ENCODE peak calls at places on chromosome 5, in ten cellular contexts. H is activated naive CD4-positive, alpha-beta T cell treated with anti-CD3 and anti-CD28 coated beads, Interleukin-2, amount 10 ng/mL, durations not matched to agents 7 days and 5 days; G is ureter; D is NCI-H1092 treated with DMSO at 0.1 percent for 48 hours; P is foreskin fibroblast; Z is GM04504; F is ACHN; V is head of caudate nucleus; N is NCI-H2081 treated with DMSO at 0.1 percent for 48 hours; U is HS-5. C is an unnamed sample.

GRCh38 chr5:86983208-86983607 is 284.5 kb upstream of the RASA1 start:
- DNase-seq in H (no peak), G (no peak), D (no peak), P (no peak), Z (no peak), F (no peak), V (no peak), N (no peak), U (no peak), C (no peak)

GRCh38 chr5:31408814-31409213 is 123.1 kb downstream of the DROSHA start:
- DNase-seq in H (no peak), G (no peak), D (no peak), P (peak; percentile 77), Z (peak; percentile 31), F (peak; percentile 6), V (no peak), N (no peak), U (peak; percentile 67), C (no peak)

GRCh38 chr5:150186137-150186536 is 3.7 kb upstream of the SLC6A7 start:
- DNase-seq in H (no peak), G (no peak), D (no peak), P (no peak), Z (no peak), F (no peak), V (no peak), N (no peak), U (no peak), C (no peak)

GRCh38 chr5:112923148-112923917 is 1.3 kb upstream of the REEP5 start:
- DNase-seq in H (peak; percentile 49), G (no peak), D (no peak), P (no peak), Z (no peak), F (no peak), V (no peak), N (no peak), U (no peak), C (no peak)

GRCh38 chr5:177431317-177432142 is 5.1 kb downstream of the GRK6 start:
- DNase-seq in H (peak; percentile 86), G (no peak), D (no peak), P (no peak), Z (no peak), F (no peak), V (no peak), N (no peak), U (no peak), C (no peak)

GRCh38 chr5:123810911-123811310 is 298.9 kb downstream of the CSNK1G3 start:
- DNase-seq in H (no peak), G (no peak), D (no peak), P (no peak), Z (no peak), F (no peak), V (no peak), N (no peak), U (no peak), C (no peak)

GRCh38 chr5:103474671-103475070 is 87.9 kb downstream of the NUDT12 start:
- DNase-seq in H (no peak), G (no peak), D (no peak), P (no peak), Z (no peak), F (peak; percentile 12), V (no peak), N (no peak), U (no peak), C (no peak)

GRCh38 chr5:71703941-71704340 is 15.1 kb upstream of the CARTPT start:
- DNase-seq in H (no peak), G (no peak), D (no peak), P (no peak), Z (no peak), F (no peak), V (no peak), N (no peak), U (no peak), C (no peak)

GRCh38 chr5:124061663-124062062 is 549.7 kb downstream of the CSNK1G3 start:
- DNase-seq in H (no peak), G (peak; percentile 57), D (peak; percentile 97), P (peak; percentile 59), Z (peak; percentile 10), F (no peak), V (no peak), N (peak; percentile 96), U (no peak), C (no peak)

GRCh38 chr5:135356522-135357318 is 42.3 kb downstream of the MACROH2A1 start:
- DNase-seq in H (no peak), G (peak; percentile 59), D (no peak), P (peak; percentile 73), Z (peak; percentile 46), F (no peak), V (no peak), N (no peak), U (no peak), C (no peak)

GRCh38 chr5:145062280-145062679 is 772.9 kb downstream of the PRELID2 start:
- DNase-seq in H (no peak), G (no peak), D (no peak), P (no peak), Z (no peak), F (peak; percentile 81), V (no peak), N (no peak), U (no peak), C (no peak)

GRCh38 chr5:55517804-55518203 is 17.0 kb downstream of the PLPP1 start:
- DNase-seq in H (no peak), G (no peak), D (no peak), P (no peak), Z (no peak), F (no peak), V (no peak), N (no peak), U (no peak), C (no peak)

GRCh38 chr5:14443665-14444064 is 137.9 kb upstream of the OTULINL start:
- DNase-seq in H (no peak), G (no peak), D (no peak), P (no peak), Z (no peak), F (no peak), V (no peak), N (no peak), U (no peak), C (no peak)

GRCh38 chr5:28214292-28214691 is 1175.9 kb upstream of the CDH9 start:
- DNase-seq in H (no peak), G (no peak), D (no peak), P (no peak), Z (no peak), F (no peak), V (no peak), N (no peak), U (no peak), C (no peak)

GRCh38 chr5:157857821-157858526 is 971 bp downstream of the CLINT1 start:
- DNase-seq in H (no peak), G (no peak), D (no peak), P (no peak), Z (no peak), F (peak; percentile 42), V (no peak), N (no peak), U (no peak), C (no peak)

GRCh38 chr5:56432326-56432725 is 199.2 kb upstream of the ANKRD55 start:
- DNase-seq in H (no peak), G (no peak), D (no peak), P (no peak), Z (no peak), F (no peak), V (no peak), N (no peak), U (no peak), C (no peak)

GRCh38 chr5:19885040-19885824 is 102.8 kb downstream of the CDH18 start:
- DNase-seq in H (no peak), G (no peak), D (no peak), P (no peak), Z (no peak), F (no peak), V (no peak), N (no peak), U (no peak), C (no peak)

GRCh38 chr5:38369692-38370091 is 111.3 kb downstream of the EGFLAM start:
- DNase-seq in H (no peak), G (no peak), D (no peak), P (peak; percentile 52), Z (peak; percentile 14), F (no peak), V (no peak), N (no peak), U (no peak), C (no peak)

GRCh38 chr5:40191041-40191550 is 488.6 kb upstream of the PTGER4 start:
- DNase-seq in H (no peak), G (no peak), D (no peak), P (no peak), Z (no peak), F (no peak), V (no peak), N (no peak), U (no peak), C (peak; percentile 16)

GRCh38 chr5:170857066-170857465 is 4.8 kb upstream of the RANBP17 start:
- DNase-seq in H (no peak), G (no peak), D (no peak), P (no peak), Z (no peak), F (no peak), V (no peak), N (no peak), U (no peak), C (no peak)

GRCh38 chr5:88263349-88263748 is 5.3 kb downstream of the TMEM161B start:
- DNase-seq in H (no peak), G (no peak), D (no peak), P (no peak), Z (no peak), F (no peak), V (no peak), N (no peak), U (no peak), C (no peak)

GRCh38 chr5:100965291-100965690 is 62.2 kb upstream of the ST8SIA4 start:
- DNase-seq in H (no peak), G (no peak), D (no peak), P (no peak), Z (no peak), F (no peak), V (no peak), N (no peak), U (no peak), C (no peak)

GRCh38 chr5:96064905-96065304 is 103.3 kb upstream of the ELL2 start:
- DNase-seq in H (no peak), G (no peak), D (no peak), P (no peak), Z (no peak), F (no peak), V (no peak), N (no peak), U (no peak), C (no peak)

GRCh38 chr5:129172561-129172960 is 78.0 kb downstream of the ISOC1 start:
- DNase-seq in H (no peak), G (no peak), D (no peak), P (peak; percentile 2), Z (no peak), F (peak; percentile 1), V (no peak), N (no peak), U (peak; percentile 13), C (no peak)

GRCh38 chr5:127442085-127442484 is 75.4 kb upstream of the PRRC1 start:
- DNase-seq in H (no peak), G (no peak), D (peak; percentile 19), P (peak; percentile 7), Z (no peak), F (no peak), V (no peak), N (no peak), U (no peak), C (no peak)

GRCh38 chr5:169827769-169828168 is 152.5 kb downstream of the INSYN2B start:
- DNase-seq in H (no peak), G (no peak), D (no peak), P (no peak), Z (no peak), F (no peak), V (no peak), N (no peak), U (no peak), C (no peak)

GRCh38 chr5:115246361-115246991 is 16.2 kb downstream of the PGGT1B start:
- DNase-seq in H (no peak), G (no peak), D (peak; percentile 45), P (peak; percentile 26), Z (no peak), F (peak; percentile 56), V (no peak), N (no peak), U (no peak), C (peak; percentile 22)